ENCODE peak calls at places on chromosomes 16 and 17, in nine cellular contexts. E, V, C, J, L, X, Z, R and K are unnamed samples.

GRCh38 chr16:50834701-50835100 is 92.8 kb downstream of the CYLD start:
- DNase-seq in R (no peak), X (no peak), C (no peak), Z (no peak), J (no peak), V (no peak), L (no peak), E (peak), K (no peak)

GRCh38 chr17:28416703-28417311 is 10.8 kb upstream of the SLC46A1 start:
- DNase-seq in X (peak), E (no peak), Z (peak), L (peak), C (peak), J (peak), V (peak), R (peak), K (peak)

GRCh38 chr17:57757735-57758134 is 12.6 kb upstream of the CCDC182 start:
- DNase-seq in V (no peak), E (no peak), L (no peak), X (no peak), Z (no peak), R (no peak), J (no peak), C (no peak), K (no peak)

GRCh38 chr17:34781571-34782108 is 179.6 kb downstream of the CCT6B start:
- DNase-seq in V (no peak), L (no peak), J (no peak), X (no peak), R (no peak), E (no peak), C (no peak), Z (no peak), K (no peak)

GRCh38 chr17:76497979-76498885 is 3.0 kb downstream of the RHBDF2 start:
- DNase-seq in E (peak), V (peak), Z (peak), X (peak), C (peak), J (no peak), L (peak), R (peak), K (no peak)

GRCh38 chr17:19757536-19758180 is 9.6 kb upstream of the ALDH3A1 start:
- DNase-seq in X (no peak), Z (peak), J (no peak), E (no peak), R (no peak), C (no peak), L (no peak), V (no peak), K (no peak)

GRCh38 chr16:79190542-79190941 is 410.0 kb downstream of the MAF start:
- DNase-seq in E (no peak), V (no peak), L (no peak), R (no peak), C (no peak), X (no peak), Z (no peak), J (no peak), K (no peak)

GRCh38 chr16:86994651-86995171 is 322.5 kb downstream of the C16orf95 start:
- DNase-seq in J (no peak), E (no peak), Z (no peak), L (no peak), V (no peak), X (peak), C (no peak), R (peak), K (no peak)

GRCh38 chr17:8632087-8632486 is 1.6 kb upstream of the MYH10 start:
- DNase-seq in L (peak), Z (peak), J (no peak), R (no peak), C (no peak), E (no peak), V (no peak), X (no peak), K (no peak)

GRCh38 chr16:20401475-20402016 is 3.0 kb downstream of the PDILT start:
- DNase-seq in E (no peak), J (no peak), L (no peak), Z (no peak), V (no peak), X (no peak), R (no peak), C (no peak), K (no peak)

GRCh38 chr17:40322417-40323315 is 13.7 kb downstream of the RARA start:
- DNase-seq in L (peak), R (peak), E (peak), C (peak), V (peak), J (peak), Z (peak), X (no peak), K (peak)

GRCh38 chr17:40953876-40954275 is 12.9 kb downstream of the KRT39 start:
- DNase-seq in X (peak), R (peak), V (no peak), L (no peak), E (no peak), J (no peak), C (no peak), Z (no peak), K (no peak)

GRCh38 chr16:69105501-69106361 is at the start of gene HAS3:
- DNase-seq in Z (peak), C (peak), E (no peak), J (no peak), X (no peak), L (peak), V (peak), R (peak), K (no peak)

GRCh38 chr17:35160354-35161201 is 13.0 kb downstream of the UNC45B start:
- DNase-seq in X (no peak), L (no peak), V (no peak), R (no peak), Z (no peak), C (no peak), J (no peak), E (no peak), K (no peak)

GRCh38 chr16:14358697-14359305 is 271.3 kb downstream of the PARN start:
- DNase-seq in C (no peak), V (no peak), X (no peak), R (no peak), J (no peak), L (no peak), E (no peak), Z (no peak), K (no peak)

GRCh38 chr16:7423436-7423941 is 90.8 kb downstream of the RBFOX1 start:
- DNase-seq in R (no peak), C (no peak), E (no peak), Z (no peak), J (no peak), L (no peak), X (no peak), V (no peak), K (no peak)

GRCh38 chr17:3594976-3595375 is 14.2 kb downstream of the TRPV1 start:
- DNase-seq in C (no peak), V (no peak), R (no peak), X (no peak), J (no peak), Z (no peak), E (no peak), L (no peak), K (no peak)

GRCh38 chr16:55470533-55471371 is 8.2 kb upstream of the MMP2 start:
- DNase-seq in V (no peak), X (no peak), L (no peak), C (no peak), Z (peak), J (no peak), E (peak), R (no peak), K (no peak)

GRCh38 chr17:13542612-13543011 is 59.1 kb downstream of the HS3ST3A1 start:
- DNase-seq in C (no peak), E (no peak), L (no peak), J (no peak), X (no peak), V (no peak), Z (no peak), R (no peak), K (no peak)

GRCh38 chr17:78665952-78666920 is 89.0 kb upstream of the DNAH17 start:
- DNase-seq in R (no peak), Z (no peak), C (peak), V (no peak), X (no peak), L (peak), J (peak), E (no peak), K (no peak)

GRCh38 chr17:57363998-57364645 is 107.8 kb downstream of the MSI2 start:
- DNase-seq in X (no peak), Z (no peak), J (no peak), V (no peak), R (no peak), L (no peak), E (no peak), C (no peak), K (no peak)

GRCh38 chr17:82566129-82566995 is 46.8 kb downstream of the FOXK2 start:
- DNase-seq in V (no peak), R (no peak), Z (no peak), X (no peak), J (no peak), E (no peak), L (no peak), C (peak), K (no peak)

GRCh38 chr17:80945736-80946135 is 45.9 kb upstream of the CHMP6 start:
- DNase-seq in E (no peak), V (no peak), X (no peak), L (no peak), R (no peak), J (no peak), C (no peak), Z (no peak), K (no peak)

GRCh38 chr17:41813039-41813680 is 356 bp downstream of the FKBP10 start:
- DNase-seq in Z (no peak), C (no peak), L (no peak), E (no peak), J (no peak), X (no peak), V (no peak), R (no peak), K (no peak)

GRCh38 chr17:45225964-45226530 is 4.4 kb downstream of the FMNL1 start:
- DNase-seq in X (no peak), R (no peak), L (no peak), V (peak), E (peak), C (peak), J (peak), Z (peak), K (peak)

GRCh38 chr17:3812771-3813170 is 11.8 kb upstream of the ITGAE start:
- DNase-seq in X (no peak), C (no peak), V (no peak), L (no peak), J (no peak), R (no peak), Z (no peak), E (no peak), K (no peak)

GRCh38 chr17:33438578-33438977 is 145.5 kb upstream of the ASIC2 start:
- DNase-seq in Z (no peak), J (no peak), X (no peak), E (no peak), V (no peak), R (no peak), C (no peak), L (no peak), K (no peak)

GRCh38 chr16:65822148-65822547 is 544.3 kb upstream of the CDH5 start:
- DNase-seq in L (no peak), J (no peak), C (no peak), V (no peak), Z (no peak), R (no peak), E (no peak), X (no peak), K (no peak)

GRCh38 chr16:10744370-10745030 is 858 bp downstream of the NUBP1 start:
- DNase-seq in X (no peak), J (no peak), C (no peak), Z (no peak), E (peak), L (no peak), R (no peak), V (no peak), K (no peak)

GRCh38 chr16:10743227-10743609 is 424 bp upstream of the NUBP1 start:
- DNase-seq in Z (no peak), R (no peak), V (no peak), L (no peak), E (peak), X (no peak), C (no peak), J (no peak), K (no peak)

GRCh38 chr16:10741844-10742243 is 1.8 kb upstream of the NUBP1 start:
- DNase-seq in J (no peak), C (no peak), E (peak), L (no peak), X (no peak), Z (no peak), V (peak), R (no peak), K (no peak)

GRCh38 chr16:10745856-10746255 is 2.2 kb downstream of the NUBP1 start:
- DNase-seq in Z (no peak), C (no peak), V (no peak), L (no peak), J (no peak), E (no peak), R (no peak), X (no peak), K (no peak)

GRCh38 chr16:10743610-10744369 is at the start of gene NUBP1:
- DNase-seq in E (peak), J (peak), L (peak), X (peak), Z (peak), C (peak), R (peak), V (peak), K (peak)
- TF ChIP-seq CTCF in E (no peak), J (peak), L (no peak), X (no peak), Z (no peak), C (no peak), R (no peak), V (no peak), K (no peak)

DNA sequence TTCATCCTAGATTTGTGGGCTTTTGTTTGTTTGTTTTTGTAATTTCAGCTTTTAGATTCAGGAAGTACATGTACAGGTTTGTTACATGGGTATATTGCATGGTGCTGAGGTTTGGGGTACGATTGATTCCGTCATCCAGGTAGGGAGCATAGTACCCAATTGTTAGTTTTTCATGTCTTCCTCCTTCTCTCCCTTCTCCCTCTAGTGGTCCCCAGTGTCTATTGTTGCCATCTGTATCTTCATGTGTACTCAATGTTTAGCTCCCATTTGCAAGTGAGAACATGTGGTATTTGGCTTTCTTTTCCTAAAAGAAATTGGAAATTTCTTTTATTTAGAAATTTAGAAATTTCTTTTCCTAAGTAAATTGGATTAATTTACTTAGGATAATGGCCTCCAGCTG is 37.1 kb upstream of the BCAS3 start:
- DNase-seq in E (no peak), Z (no peak), X (no peak), J (no peak), R (no peak), C (no peak), L (no peak), V (no peak), K (no peak)
- TF ChIP-seq CTCF in E (no peak), Z (peak), X (peak), J (no peak), R (peak), C (no peak), L (peak), V (no peak), K (peak)

GRCh38 chr16:24689128-24689527 is 40.3 kb upstream of the TNRC6A start:
- DNase-seq in V (no peak), J (no peak), C (no peak), E (no peak), L (peak), X (no peak), R (no peak), Z (peak), K (peak)
- TF ChIP-seq CTCF in V (peak), J (no peak), C (no peak), E (no peak), L (peak), X (peak), R (peak), Z (peak), K (peak)

DNA sequence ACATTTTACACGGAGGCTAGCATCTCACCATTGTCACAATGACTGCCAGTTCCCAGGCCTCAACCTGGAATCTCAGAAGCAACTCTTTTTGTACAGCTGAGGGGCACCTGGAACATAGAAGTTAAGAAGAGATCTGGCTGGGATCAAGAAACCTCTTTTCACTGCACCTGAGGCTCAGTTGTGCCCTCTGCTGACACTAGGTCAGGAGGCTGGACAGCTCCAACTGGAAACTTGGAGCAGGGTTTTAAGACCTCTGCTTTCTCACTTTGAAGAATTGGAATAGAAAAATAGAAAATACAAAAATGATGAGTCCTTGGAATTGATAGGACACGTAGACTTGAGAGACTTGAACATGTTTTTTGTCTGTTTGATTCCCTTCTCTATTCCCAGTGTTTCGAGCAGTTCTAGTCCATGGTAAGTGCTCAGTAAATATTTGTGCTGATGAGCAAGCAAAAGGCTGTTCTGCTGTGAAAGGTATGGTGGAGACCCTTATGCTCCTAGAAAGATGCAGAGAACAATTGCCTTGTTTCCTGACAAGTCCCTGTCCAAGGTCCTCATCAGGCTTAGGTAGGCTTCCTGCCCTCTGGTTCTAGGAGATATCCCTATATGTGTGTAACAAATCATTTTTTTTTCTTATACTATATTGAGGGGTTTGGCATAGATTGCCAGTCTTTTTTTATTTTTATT is 13.6 kb upstream of the PPM1D start:
- DNase-seq in C (peak), J (no peak), X (no peak), Z (peak), V (no peak), R (no peak), L (peak), E (no peak), K (no peak)
- TF ChIP-seq CTCF in C (no peak), J (no peak), X (peak), Z (peak), V (no peak), R (peak), L (no peak), E (no peak), K (peak)

GRCh38 chr17:77596491-77597420 is 361.7 kb upstream of the TNRC6C start:
- DNase-seq in V (no peak), Z (peak), C (no peak), R (no peak), E (no peak), J (no peak), L (no peak), X (no peak), K (no peak)

GRCh38 chr17:77600346-77600745 is 358.2 kb upstream of the TNRC6C start:
- DNase-seq in J (no peak), E (no peak), C (no peak), Z (no peak), L (no peak), R (no peak), V (no peak), X (no peak), K (no peak)

GRCh38 chr17:77597421-77598240 is 360.9 kb upstream of the TNRC6C start:
- DNase-seq in V (no peak), C (no peak), Z (peak), E (no peak), J (no peak), X (no peak), R (no peak), L (no peak), K (no peak)

GRCh38 chr17:77599699-77600098 is 358.8 kb upstream of the TNRC6C start:
- DNase-seq in V (no peak), J (no peak), R (no peak), L (no peak), Z (no peak), X (no peak), C (no peak), E (no peak), K (no peak)

DNA sequence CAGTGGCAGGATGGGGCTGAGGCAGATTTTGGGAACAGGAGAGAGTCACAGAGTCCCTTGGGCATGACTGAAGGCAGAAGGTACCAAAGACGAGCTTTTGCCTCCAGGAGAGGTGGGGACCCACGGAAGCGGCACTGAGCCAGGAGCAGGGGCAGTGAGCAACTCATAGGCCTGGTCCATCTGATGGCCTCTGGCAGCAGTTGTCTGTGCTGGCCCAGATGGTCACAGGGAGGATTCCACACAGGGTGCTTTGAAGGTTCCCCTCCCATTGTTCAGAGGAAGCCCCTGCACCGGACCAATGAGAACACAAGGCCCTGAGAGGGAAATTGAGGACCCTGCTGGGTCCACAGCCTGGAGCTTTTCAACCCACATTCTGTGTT is 360.3 kb upstream of the TNRC6C start:
- DNase-seq in E (no peak), R (no peak), X (no peak), Z (no peak), J (no peak), L (no peak), V (no peak), C (no peak), K (no peak)
- TF ChIP-seq CTCF in E (no peak), R (no peak), X (no peak), Z (no peak), J (no peak), L (no peak), V (no peak), C (no peak), K (no peak)

GRCh38 chr17:38568274-38568673 is 37.5 kb downstream of the SRCIN1 start:
- DNase-seq in L (no peak), R (no peak), E (no peak), V (no peak), X (no peak), C (no peak), J (no peak), Z (peak), K (no peak)
- TF ChIP-seq CTCF in L (no peak), R (no peak), E (no peak), V (no peak), X (no peak), C (no peak), J (no peak), Z (peak), K (no peak)